ENCODE peak calls at places on chromosome 11, in four cellular contexts. F, L, G and Q are unnamed samples.
A peak's percentile ranks its signal among the peaks of the same experiment; 100 is the strongest.

GRCh38 chr11:65014146-65014960 is at the start of gene ARL2:
- DNase-seq in F (peak; percentile 51), L (peak; percentile 41), G (no peak), Q (peak; percentile 36)

GRCh38 chr11:6568191-6568918 is 35.1 kb downstream of the RRP8 start:
- DNase-seq in F (no peak), L (no peak), G (no peak), Q (peak; percentile 66)

GRCh38 chr11:6431861-6432260 is 8.9 kb downstream of the HPX start:
- DNase-seq in F (no peak), L (no peak), G (no peak), Q (no peak)

GRCh38 chr11:44634401-44635281 is 69.2 kb downstream of the CD82 start:
- DNase-seq in F (no peak), L (no peak), G (no peak), Q (peak; percentile 35)

GRCh38 chr11:112837162-112837826 is 123.9 kb upstream of the NCAM1 start:
- DNase-seq in F (no peak), L (no peak), G (no peak), Q (peak; percentile 59)

GRCh38 chr11:13942908-13943505 is 19.5 kb upstream of the SPON1 start:
- DNase-seq in F (no peak), L (no peak), G (no peak), Q (no peak)

GRCh38 chr11:46294365-46295309 is 17.2 kb downstream of the CREB3L1 start:
- DNase-seq in F (no peak), L (no peak), G (no peak), Q (peak; percentile 48)

GRCh38 chr11:22304337-22304961 is 33.7 kb upstream of the SLC17A6 start:
- DNase-seq in F (no peak), L (no peak), G (no peak), Q (no peak)

GRCh38 chr11:117604349-117604995 is 192.5 kb downstream of the DSCAML1 start:
- DNase-seq in F (no peak), L (no peak), G (no peak), Q (no peak)

GRCh38 chr11:34358258-34358665 is 452 bp upstream of the ABTB2 start:
- DNase-seq in F (peak; percentile 31), L (no peak), G (peak; percentile 15), Q (peak; percentile 59)

GRCh38 chr11:116422556-116422955 is 350.2 kb downstream of the BUD13 start:
- DNase-seq in F (no peak), L (no peak), G (no peak), Q (no peak)

GRCh38 chr11:130371004-130371590 is 56.4 kb upstream of the ZBTB44 start:
- DNase-seq in F (no peak), L (no peak), G (no peak), Q (no peak)

GRCh38 chr11:17794981-17795380 is 60.4 kb downstream of the KCNC1 start:
- DNase-seq in F (no peak), L (no peak), G (no peak), Q (no peak)

GRCh38 chr11:85685820-85686459 is at the start of gene CCDC89:
- DNase-seq in F (no peak), L (peak; percentile 10), G (no peak), Q (peak; percentile 30)

GRCh38 chr11:120141144-120142071 is 3.5 kb upstream of the TRIM29 start:
- DNase-seq in F (no peak), L (no peak), G (no peak), Q (peak; percentile 15)

GRCh38 chr11:128039140-128040021 is 548.0 kb downstream of the ETS1 start:
- DNase-seq in F (peak; percentile 62), L (no peak), G (peak; percentile 48), Q (peak; percentile 43)

GRCh38 chr11:63672934-63673539 is 1.9 kb upstream of the ATL3 start:
- DNase-seq in F (no peak), L (no peak), G (no peak), Q (no peak)

GRCh38 chr11:64878223-64878493 is 263 bp downstream of the EHD1 start:
- DNase-seq in F (no peak), L (no peak), G (no peak), Q (no peak)

GRCh38 chr11:134592391-134592990 is 180.4 kb upstream of the B3GAT1 start:
- DNase-seq in F (no peak), L (no peak), G (no peak), Q (peak; percentile 44)

GRCh38 chr11:134599180-134599810 is 187.3 kb upstream of the B3GAT1 start:
- DNase-seq in F (no peak), L (no peak), G (no peak), Q (no peak)

GRCh38 chr11:131391161-131391560 is 20.7 kb downstream of the NTM start:
- DNase-seq in F (no peak), L (no peak), G (no peak), Q (no peak)

GRCh38 chr11:131389582-131389981 is 19.2 kb downstream of the NTM start:
- DNase-seq in F (no peak), L (no peak), G (no peak), Q (no peak)

GRCh38 chr11:131386408-131386807 is 16.0 kb downstream of the NTM start:
- DNase-seq in F (no peak), L (no peak), G (no peak), Q (no peak)

GRCh38 chr11:131385763-131386394 is 15.5 kb downstream of the NTM start:
- DNase-seq in F (no peak), L (no peak), G (no peak), Q (no peak)
- TF ChIP-seq CTCF in F (no peak), L (no peak), G (no peak), Q (no peak)

GRCh38 chr11:58711832-58712231 is 19.9 kb downstream of the GLYAT start:
- DNase-seq in F (no peak), L (no peak), G (no peak), Q (no peak)
- H3K9me3 ChIP-seq in F (no peaks in the 10 kb centered on the region), L (no peaks in the 10 kb centered on the region), G (no peaks in the 10 kb centered on the region), Q (no peaks in the 10 kb centered on the region)

GRCh38 chr11:127003260-127003981 is 2.9 kb upstream of the KIRREL3 start:
- DNase-seq in F (no peak), L (no peak), G (no peak), Q (no peak)
- TF ChIP-seq CTCF in F (peak; percentile 13), L (no peak), G (no peak), Q (no peak)

DNA sequence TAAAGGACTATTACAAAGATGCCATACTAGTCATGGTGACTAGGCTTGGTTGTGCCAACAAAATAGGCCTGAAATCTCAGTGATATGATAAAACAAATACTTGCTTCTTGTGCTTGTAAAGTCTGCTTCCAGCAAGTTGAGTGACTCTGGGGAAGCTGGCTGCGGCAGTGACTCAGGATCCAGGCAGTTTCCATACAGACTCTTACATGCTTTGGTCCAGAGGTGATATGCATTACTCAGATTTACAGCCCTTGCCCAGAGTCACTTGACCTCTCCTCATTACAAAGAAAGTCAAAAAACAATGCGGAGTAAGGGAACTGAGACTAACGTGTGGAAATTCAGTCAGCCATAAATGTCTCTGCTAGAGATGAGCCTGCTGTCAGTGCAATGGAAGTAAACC is 387.5 kb downstream of the KCNA4 start:
- DNase-seq in F (no peak), L (no peak), G (no peak), Q (no peak)
- H3K9me3 ChIP-seq in F (peaks cover 5% of the 10 kb centered on the region), L (no peaks in the 10 kb centered on the region), G (no peaks in the 10 kb centered on the region), Q (no peaks in the 10 kb centered on the region)